ENCODE peak calls at places on chromosomes 4 and X, in eight cellular contexts. G is hypothalamus; L is HepG2; W is adrenal gland; H is activated naive CD8-positive, alpha-beta T cell treated with anti-CD3 and anti-CD28 coated beads, Interleukin-2, amount 50 U/mL, for 24 hours; K is NCI-H774; Q is astrocyte of the spinal cord; J is posterior cingulate gyrus. X is an unnamed sample.

GRCh38 chr4:119570401-119570800 is 58.2 kb downstream of the PDE5A start:
- DNase-seq in L (no peak), G (no peak), Q (peak; percentile 30), H (no peak), J (no peak), W (no peak), K (no peak), X (no peak)

GRCh38 chrX:96538104-96538725 is 146.4 kb upstream of the DIAPH2 start:
- DNase-seq in L (no peak), Q (no peak), H (no peak), G (no peak), J (no peak), K (no peak), W (no peak), X (no peak)

GRCh38 chr4:67575889-67576329 is 17.4 kb downstream of the STAP1 start:
- DNase-seq in W (no peak), Q (no peak), H (no peak), G (no peak), J (no peak), K (no peak), L (no peak), X (no peak)

GRCh38 chr4:26242451-26242850 is 78.4 kb upstream of the RBPJ start:
- DNase-seq in G (no peak), J (no peak), L (no peak), W (no peak), H (no peak), K (no peak), Q (peak; percentile 38), X (no peak)

GRCh38 chr4:151801547-151802516 is 41.0 kb upstream of the GATB start:
- DNase-seq in G (no peak), Q (peak; percentile 71), W (no peak), K (no peak), H (peak; percentile 73), L (peak; percentile 25), J (no peak), X (no peak)

GRCh38 chr4:31365006-31365690 is 645.0 kb downstream of the PCDH7 start:
- DNase-seq in L (no peak), Q (no peak), G (no peak), J (no peak), W (no peak), K (no peak), H (no peak), X (no peak)

GRCh38 chr4:94015956-94016355 is 187.4 kb downstream of the ATOH1 start:
- DNase-seq in W (no peak), K (no peak), H (no peak), J (no peak), Q (no peak), G (no peak), L (no peak), X (no peak)

GRCh38 chr4:20358110-20358509 is 106.4 kb downstream of the SLIT2 start:
- DNase-seq in W (no peak), H (no peak), J (no peak), L (no peak), K (no peak), G (no peak), Q (no peak), X (no peak)

GRCh38 chr4:128068927-128069326 is 7.8 kb downstream of the LARP1B start:
- DNase-seq in G (no peak), L (peak; percentile 29), Q (peak; percentile 16), K (no peak), H (no peak), W (no peak), J (no peak), X (no peak)

GRCh38 chrX:123331349-123331748 is 147.3 kb downstream of the GRIA3 start:
- DNase-seq in J (no peak), Q (no peak), W (no peak), G (no peak), K (no peak), H (no peak), L (no peak), X (no peak)

GRCh38 chr4:55611358-55612059 is 19.5 kb upstream of the PDCL2 start:
- DNase-seq in H (no peak), L (no peak), Q (no peak), J (no peak), W (no peak), K (no peak), G (no peak), X (no peak)

GRCh38 chr4:176044589-176044951 is 21.1 kb upstream of the WDR17 start:
- DNase-seq in W (no peak), K (no peak), J (peak; percentile 90), G (peak; percentile 61), L (no peak), H (no peak), Q (peak; percentile 39), X (peak; percentile 30)

GRCh38 chr4:118389731-118390520 is 37.1 kb upstream of the PRSS12 start:
- DNase-seq in W (no peak), H (no peak), Q (no peak), L (no peak), K (no peak), J (no peak), G (no peak), X (no peak)

GRCh38 chrX:149825424-149825823 is 43.7 kb downstream of the MAGEA9 start:
- DNase-seq in K (no peak), L (peak; percentile 2), Q (no peak), W (no peak), J (no peak), H (peak; percentile 62), G (no peak), X (peak; percentile 43)

GRCh38 chr4:91837608-91838029 is 466.1 kb upstream of the GRID2 start:
- DNase-seq in L (no peak), G (no peak), Q (peak; percentile 53), K (no peak), J (no peak), H (no peak), W (no peak), X (no peak)

GRCh38 chr4:98688416-98689290 is 30.2 kb upstream of the TSPAN5 start:
- DNase-seq in J (no peak), Q (peak; percentile 59), L (peak; percentile 9), K (no peak), H (no peak), G (no peak), W (no peak), X (no peak)

GRCh38 chrX:104112326-104112951 is at the start of gene ZCCHC18:
- DNase-seq in G (peak; percentile 49), J (peak; percentile 90), K (peak; percentile 16), H (peak; percentile 48), Q (peak; percentile 72), W (peak; percentile 31), L (peak; percentile 3), X (peak; percentile 60)

GRCh38 chrX:153688071-153688470 is 345 bp downstream of the SLC6A8 start:
- DNase-seq in H (no peak), W (no peak), G (no peak), J (peak; percentile 20), Q (no peak), L (no peak), K (no peak), X (peak; percentile 3)

GRCh38 chr4:40377462-40378385 is 42.6 kb downstream of the CHRNA9 start:
- DNase-seq in K (no peak), W (no peak), H (no peak), L (no peak), G (no peak), J (no peak), Q (peak; percentile 29), X (no peak)

GRCh38 chr4:142838781-142839180 is 7.3 kb downstream of the INPP4B start:
- DNase-seq in Q (no peak), J (no peak), G (no peak), L (no peak), H (no peak), W (no peak), K (no peak), X (no peak)

GRCh38 chrX:16113978-16114554 is 9.3 kb upstream of the GRPR start:
- DNase-seq in W (no peak), Q (peak; percentile 8), L (no peak), H (no peak), K (no peak), J (no peak), G (no peak), X (no peak)

GRCh38 chr4:14888790-14889189 is 113.5 kb upstream of the CPEB2 start:
- DNase-seq in G (no peak), J (no peak), Q (no peak), K (no peak), W (no peak), H (no peak), L (no peak), X (no peak)

GRCh38 chr4:98113005-98113404 is 30.3 kb downstream of the STPG2 start:
- DNase-seq in W (no peak), H (no peak), Q (peak; percentile 33), J (no peak), K (no peak), G (peak; percentile 8), L (peak; percentile 5), X (no peak)

GRCh38 chr4:141153751-141154510 is 20.7 kb upstream of the RNF150 start:
- DNase-seq in W (no peak), L (no peak), Q (no peak), G (no peak), J (no peak), K (no peak), H (no peak), X (no peak)

GRCh38 chrX:65607070-65607742 is 60.2 kb upstream of the MSN start:
- DNase-seq in K (no peak), L (no peak), H (no peak), Q (peak; percentile 24), J (no peak), G (no peak), W (no peak), X (no peak)

GRCh38 chr4:25367004-25367621 is 9.9 kb upstream of the ANAPC4 start:
- DNase-seq in Q (peak; percentile 62), L (no peak), W (no peak), G (no peak), K (no peak), H (no peak), J (no peak), X (no peak)

GRCh38 chr4:71290074-71290473 is 48.7 kb upstream of the SLC4A4 start:
- DNase-seq in K (no peak), Q (peak; percentile 63), L (no peak), G (no peak), H (no peak), W (no peak), J (no peak), X (no peak)

GRCh38 chr4:138300616-138301015 is 58.5 kb upstream of the SLC7A11 start:
- DNase-seq in G (no peak), W (no peak), Q (no peak), J (no peak), K (no peak), L (no peak), H (no peak), X (no peak)

GRCh38 chr4:160836431-160836830 is 1327.4 kb downstream of the FSTL5 start:
- DNase-seq in W (no peak), G (no peak), Q (no peak), K (no peak), J (no peak), L (no peak), H (no peak), X (no peak)

GRCh38 chr4:5757536-5757935 is 46.5 kb downstream of the EVC start:
- DNase-seq in Q (no peak), W (no peak), K (no peak), J (no peak), H (no peak), L (no peak), G (no peak), X (no peak)